ENCODE peak calls at places on chromosomes 1 and 21, in ten cellular contexts. E, L, U, G, P, T, H, F, I and B are unnamed samples.

GRCh38 chr1:38497921-38498320 is 361.7 kb downstream of the RRAGC start:
- DNase-seq in G (no peak), L (no peak), U (no peak), F (no peak), P (no peak), I (no peak), H (no peak), E (no peak), T (no peak), B (no peak)

GRCh38 chr1:204990059-204990664 is 52.9 kb upstream of the CNTN2 start:
- DNase-seq in E (no peak), P (no peak), F (no peak), L (no peak), T (no peak), H (no peak), U (no peak), G (no peak), I (no peak), B (no peak)

GRCh38 chr1:161018631-161018930 is 2.4 kb downstream of the F11R start:
- DNase-seq in L (no peak), G (no peak), I (no peak), U (no peak), F (no peak), H (no peak), P (no peak), T (no peak), E (no peak), B (no peak)

GRCh38 chr1:206766251-206766856 is 4.2 kb upstream of the IL19 start:
- DNase-seq in H (peak), U (peak), T (no peak), I (no peak), F (peak), P (peak), E (no peak), L (no peak), G (peak), B (no peak)

GRCh38 chr1:220347654-220348175 is 75.5 kb upstream of the RAB3GAP2 start:
- DNase-seq in P (no peak), F (no peak), I (no peak), G (no peak), T (no peak), L (no peak), E (no peak), H (no peak), U (no peak), B (no peak)

GRCh38 chr1:98739762-98740161 is 78.2 kb downstream of the SNX7 start:
- DNase-seq in F (no peak), G (no peak), E (no peak), P (no peak), I (no peak), L (no peak), H (no peak), T (no peak), U (no peak), B (no peak)

GRCh38 chr1:54376085-54377039 is 29.8 kb downstream of the SSBP3 start:
- DNase-seq in U (no peak), H (no peak), T (no peak), L (peak), F (no peak), P (no peak), I (no peak), E (peak), G (peak), B (peak)

GRCh38 chr1:34984435-34985062 is 598 bp downstream of the TMEM35B start:
- DNase-seq in G (peak), U (peak), P (peak), F (no peak), L (no peak), T (no peak), I (no peak), H (no peak), E (no peak), B (no peak)

GRCh38 chr1:44775930-44776748 is 799 bp downstream of the RPS8 start:
- DNase-seq in U (peak), L (no peak), P (no peak), F (peak), H (no peak), E (peak), G (peak), I (no peak), T (no peak), B (no peak)

GRCh38 chr1:78437941-78438340 is 52.8 kb upstream of the PTGFR start:
- DNase-seq in P (no peak), H (no peak), U (no peak), E (no peak), T (no peak), F (no peak), L (no peak), I (no peak), G (no peak), B (no peak)

GRCh38 chr1:212794561-212795014 is 2.9 kb downstream of the TATDN3 start:
- DNase-seq in E (peak), I (no peak), P (no peak), T (no peak), F (no peak), L (no peak), G (no peak), U (no peak), H (no peak), B (peak)

GRCh38 chr21:44527983-44528633 is 11.9 kb downstream of the KRTAP10-1 start:
- DNase-seq in U (peak), H (no peak), T (peak), I (no peak), L (no peak), G (no peak), E (no peak), P (peak), F (peak), B (no peak)

GRCh38 chr1:75794382-75794781 is 2.3 kb upstream of the MSH4 start:
- DNase-seq in U (no peak), H (no peak), E (no peak), I (no peak), T (no peak), P (no peak), G (no peak), L (no peak), F (no peak), B (no peak)

GRCh38 chr21:44869860-44870747 is 3.4 kb downstream of the PTTG1IP start:
- DNase-seq in U (peak), G (peak), F (no peak), T (no peak), H (peak), P (peak), L (peak), E (no peak), I (peak), B (no peak)

GRCh38 chr1:22529901-22530621 is 33.2 kb upstream of the EPHA8 start:
- DNase-seq in I (peak), L (no peak), U (no peak), H (no peak), G (no peak), E (no peak), F (no peak), T (no peak), P (peak), B (no peak)

GRCh38 chr1:10796029-10796944 is at the start of gene CASZ1:
- DNase-seq in P (peak), I (peak), F (no peak), T (no peak), E (no peak), U (peak), H (peak), L (peak), G (peak), B (no peak)

GRCh38 chr1:69534829-69535228 is 32.9 kb upstream of the LRRC7 start:
- DNase-seq in F (no peak), H (no peak), E (no peak), T (no peak), P (no peak), U (no peak), G (no peak), I (no peak), L (no peak), B (no peak)

GRCh38 chr1:244968431-244968830 is 104.1 kb upstream of the HNRNPU start:
- DNase-seq in F (peak), H (no peak), I (no peak), U (no peak), T (no peak), L (no peak), G (no peak), E (no peak), P (no peak), B (no peak)

GRCh38 chr21:45644041-45644906 is 749 bp downstream of the PCBP3 start:
- DNase-seq in T (no peak), H (no peak), I (no peak), P (no peak), G (no peak), L (no peak), F (no peak), U (no peak), E (no peak), B (no peak)

GRCh38 chr1:64538389-64538788 is 68.5 kb downstream of the CACHD1 start:
- DNase-seq in P (no peak), H (no peak), T (no peak), E (no peak), U (no peak), L (no peak), F (no peak), G (no peak), I (no peak), B (no peak)

GRCh38 chr1:95010158-95010557 is 62.6 kb downstream of the ALG14 start:
- DNase-seq in H (no peak), T (no peak), L (no peak), G (no peak), E (no peak), F (no peak), I (no peak), U (no peak), P (no peak), B (no peak)

GRCh38 chr1:205003358-205004145 is 39.5 kb upstream of the CNTN2 start:
- DNase-seq in E (no peak), G (no peak), H (no peak), P (no peak), F (no peak), T (no peak), L (no peak), U (no peak), I (no peak), B (no peak)

GRCh38 chr1:179036844-179037465 is 11.3 kb downstream of the FAM20B start:
- DNase-seq in E (no peak), P (no peak), T (no peak), G (no peak), L (no peak), U (no peak), H (no peak), I (no peak), F (no peak), B (no peak)

GRCh38 chr1:156073740-156074139 is 8.5 kb downstream of the MEX3A start:
- DNase-seq in I (no peak), H (no peak), L (no peak), P (no peak), G (no peak), T (no peak), F (no peak), E (no peak), U (no peak), B (no peak)

GRCh38 chr1:36269408-36269838 is 36.7 kb upstream of the SH3D21 start:
- DNase-seq in P (no peak), E (no peak), G (peak), T (no peak), F (no peak), I (no peak), U (peak), L (no peak), H (peak), B (no peak)

DNA sequence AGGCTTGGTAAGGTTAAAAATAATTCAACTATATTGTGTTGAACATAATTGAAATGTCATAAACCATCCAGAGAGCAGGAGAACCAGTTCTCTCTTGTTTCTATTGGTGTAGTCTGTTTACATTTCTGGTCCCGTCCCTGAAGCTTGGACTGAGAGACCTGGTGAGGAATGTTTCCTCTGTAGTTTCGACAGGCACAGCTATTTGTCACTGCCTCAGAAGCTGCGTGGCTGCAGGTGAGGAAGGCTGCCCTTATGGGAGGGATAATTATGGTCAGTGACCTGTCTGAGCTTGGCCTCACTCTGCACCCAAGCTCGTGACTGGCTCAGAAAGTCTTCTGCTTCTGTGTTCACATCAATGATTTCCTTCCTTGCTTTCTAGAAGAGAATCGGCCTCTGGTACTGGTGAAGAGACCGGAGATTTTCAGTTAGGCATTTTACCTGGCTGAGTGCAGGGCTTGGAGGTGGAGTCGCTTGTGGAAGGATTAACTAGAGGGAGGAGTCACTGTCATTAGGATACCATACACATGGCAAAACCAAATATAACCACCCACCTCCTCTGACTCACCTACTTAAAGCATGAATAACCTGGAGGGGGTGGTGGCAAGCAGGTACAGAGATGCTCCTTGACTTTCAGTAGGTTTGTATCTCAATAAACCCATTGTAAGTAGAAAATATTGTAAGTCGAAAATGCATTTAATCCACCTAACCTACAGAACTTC is 19.9 kb upstream of the WDR26 start:
- DNase-seq in P (no peak), F (no peak), T (no peak), H (no peak), G (peak), L (no peak), U (peak), E (no peak), I (peak), B (no peak)
- TF ChIP-seq POLR2A in P (no peak), F (no peak), T (no peak), H (no peak), G (peak), L (no peak), U (peak), E (no peak), I (no peak), B (no peak)

GRCh38 chr1:48853006-48853405 is 76.3 kb upstream of the BEND5 start:
- DNase-seq in P (no peak), E (no peak), F (no peak), T (no peak), L (no peak), G (no peak), U (no peak), I (no peak), H (no peak), B (no peak)
- TF ChIP-seq POLR2AphosphoS5 in P (no peak), E (no peak), F (no peak), T (no peak), L (no peak), G (no peak), U (no peak), I (no peak), H (no peak), B (no peak)

GRCh38 chr1:198696211-198696610 is 57.4 kb downstream of the PTPRC start:
- DNase-seq in P (no peak), U (no peak), I (no peak), E (no peak), G (no peak), T (no peak), L (no peak), F (no peak), H (no peak), B (no peak)
- TF ChIP-seq POLR2A in P (no peak), U (no peak), I (no peak), E (no peak), G (no peak), T (no peak), L (no peak), F (no peak), H (no peak), B (no peak)

DNA sequence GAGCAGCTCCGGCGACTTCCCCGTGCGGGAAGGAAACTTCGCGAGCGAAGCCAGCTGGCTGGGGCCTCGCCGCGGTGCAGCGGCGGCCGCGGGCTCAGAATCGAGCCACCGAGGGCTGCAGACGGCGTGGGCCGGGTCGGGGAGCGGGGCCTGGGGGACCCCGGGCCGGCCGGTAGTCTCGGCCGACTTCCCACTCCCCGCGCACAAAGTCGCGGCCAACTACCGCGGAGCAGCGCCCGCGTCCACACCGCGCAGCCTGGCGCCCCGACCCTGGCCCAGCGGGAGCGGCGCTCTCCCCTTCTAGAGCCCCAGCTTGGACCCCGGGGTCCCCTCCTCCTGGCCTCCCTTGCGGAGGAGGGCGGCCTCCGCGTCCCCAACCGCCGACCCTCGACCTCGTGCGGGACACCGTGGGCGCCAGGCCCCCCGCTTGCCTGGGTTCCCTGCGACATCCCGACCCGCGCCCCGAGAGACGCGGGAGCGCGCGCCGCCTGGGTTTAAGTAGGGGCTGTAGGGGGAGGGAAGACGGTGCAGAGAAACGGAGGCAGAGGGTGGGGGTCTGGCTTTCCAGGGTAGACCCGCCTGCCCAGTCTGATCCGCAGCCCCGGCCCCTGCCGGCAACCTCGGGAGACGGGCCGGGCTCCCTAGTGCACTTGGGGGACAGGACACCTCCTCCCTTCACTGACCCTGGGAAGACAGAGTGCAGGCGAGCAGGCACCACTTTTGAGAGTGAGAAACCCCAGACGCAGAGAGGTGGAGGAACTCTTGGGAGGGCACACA is 4.7 kb downstream of the PRDM16 start:
- DNase-seq in I (no peak), G (no peak), F (no peak), L (no peak), U (no peak), T (no peak), E (no peak), H (no peak), P (no peak), B (no peak)
- TF ChIP-seq POLR2AphosphoS5 in I (no peak), G (no peak), F (no peak), L (no peak), U (no peak), T (no peak), E (no peak), H (no peak), P (no peak), B (no peak)

DNA sequence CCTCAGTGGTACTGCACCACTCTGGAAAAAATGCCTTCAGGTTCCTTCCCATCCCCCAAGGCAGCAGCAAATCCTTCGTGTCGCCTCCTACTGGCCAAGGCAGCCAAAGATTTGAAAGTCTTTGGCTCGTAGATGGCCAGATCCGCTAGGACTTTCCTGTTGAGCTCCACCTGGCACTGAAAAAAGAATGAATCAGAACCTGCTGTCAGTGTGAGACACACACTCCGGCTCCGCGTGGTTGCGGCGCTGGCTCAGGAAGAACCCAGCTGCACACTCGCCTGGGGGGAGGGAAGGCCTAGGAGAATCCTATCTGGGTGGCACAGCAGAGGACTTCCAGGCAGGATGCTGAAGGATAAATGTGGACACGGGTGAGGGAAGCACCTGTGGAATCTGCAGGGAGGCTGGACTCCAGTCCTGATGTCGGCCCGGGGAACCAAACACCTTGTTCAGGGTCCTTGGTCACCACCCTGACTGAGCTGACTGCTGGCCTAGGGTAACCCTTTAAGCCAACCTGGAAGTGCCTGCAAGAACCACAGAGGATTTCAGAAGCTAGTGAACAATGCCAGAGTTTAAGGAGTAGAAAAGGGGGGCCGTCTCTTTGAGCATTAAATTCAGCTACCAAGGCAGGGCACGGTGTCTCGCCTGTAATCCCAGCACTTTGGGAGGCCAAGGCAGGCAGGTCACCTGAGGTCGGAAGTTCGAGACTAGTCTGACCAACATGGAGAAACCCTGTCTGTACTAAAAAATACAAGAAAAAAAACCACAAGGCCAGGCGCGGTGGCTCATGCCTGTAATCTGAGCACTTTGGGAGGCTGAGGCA is 3.2 kb upstream of the CCNL2 start:
- DNase-seq in L (peak), E (no peak), T (no peak), U (no peak), P (no peak), H (no peak), G (peak), I (no peak), F (no peak), B (no peak)
- TF ChIP-seq POLR2A in L (no peak), E (no peak), T (no peak), U (no peak), P (no peak), H (no peak), G (no peak), I (no peak), F (no peak), B (no peak)

DNA sequence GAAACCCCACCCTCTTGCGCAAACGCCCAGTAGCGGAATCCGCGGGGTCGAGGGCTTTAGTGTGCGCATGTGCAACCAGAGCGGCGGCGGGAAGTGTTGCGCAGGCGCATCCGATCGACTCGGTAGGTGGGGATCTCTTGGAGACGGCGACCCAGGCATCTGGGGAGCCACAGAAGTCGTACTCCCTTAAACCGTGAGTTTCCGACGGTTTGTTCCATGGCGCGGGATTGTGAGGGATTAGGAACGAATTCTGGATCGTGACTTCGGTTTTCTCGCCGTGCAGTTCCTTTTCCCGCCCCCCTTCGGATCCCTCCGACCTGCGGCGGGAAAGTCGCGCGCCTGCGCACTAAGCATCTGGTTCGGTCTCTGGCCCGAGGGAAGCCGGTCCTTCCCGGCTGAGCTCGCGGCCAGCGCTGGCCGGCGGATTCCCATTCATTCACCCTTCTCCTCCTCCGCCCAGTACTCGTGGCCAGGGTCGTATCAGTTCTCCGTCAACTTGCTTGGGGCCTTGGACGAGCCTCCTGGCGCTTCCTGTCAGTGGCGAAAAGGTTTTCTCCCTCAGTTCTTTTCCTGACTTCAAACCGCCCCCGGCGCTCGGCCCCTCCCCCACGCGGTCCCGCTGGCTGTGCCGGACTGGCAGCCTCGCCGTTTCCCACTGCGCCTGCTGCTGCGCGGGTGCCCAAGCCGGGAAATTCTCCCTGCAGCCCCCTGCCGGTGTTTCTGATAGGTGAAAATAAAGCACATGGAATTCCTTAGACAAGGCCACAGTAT is at the start of gene CDC7:
- DNase-seq in I (peak), P (peak), F (peak), L (peak), T (peak), E (peak), H (peak), G (peak), U (peak), B (peak)
- TF ChIP-seq POLR2AphosphoS5 in I (no peak), P (no peak), F (peak), L (peak), T (peak), E (peak), H (peak), G (peak), U (peak), B (peak)

GRCh38 chr1:8011016-8011415 is 15.1 kb downstream of the ERRFI1 start:
- DNase-seq in U (no peak), E (no peak), G (no peak), L (no peak), H (no peak), I (no peak), F (no peak), T (no peak), P (no peak), B (no peak)
- TF ChIP-seq POLR2A in U (no peak), E (no peak), G (no peak), L (no peak), H (no peak), I (no peak), F (no peak), T (no peak), P (no peak), B (no peak)

GRCh38 chr1:184882649-184883303 is 91.5 kb downstream of the NIBAN1 start:
- DNase-seq in L (no peak), P (peak), U (no peak), E (no peak), F (no peak), T (no peak), G (peak), H (peak), I (peak), B (no peak)
- TF ChIP-seq POLR2AphosphoS5 in L (no peak), P (peak), U (no peak), E (no peak), F (no peak), T (no peak), G (peak), H (peak), I (no peak), B (no peak)

GRCh38 chr1:56578963-56579875 is at the start of gene PLPP3:
- DNase-seq in I (peak), F (peak), T (peak), L (peak), H (peak), U (peak), P (peak), G (peak), E (peak), B (no peak)
- TF ChIP-seq POLR2A in I (peak), F (no peak), T (peak), L (peak), H (no peak), U (peak), P (peak), G (peak), E (no peak), B (no peak)